ENCODE peak calls at places on chromosomes 1 and 21, in four cellular contexts. J is GM23338, O is foreskin fibroblast, C is NB4. E is an unnamed sample.

GRCh38 chr1:117541003-117541402 is 64.8 kb upstream of the TENT5C start:
- DNase-seq in C (peak; percentile 26), O (peak; percentile 49), J (no peak), E (no peak)

GRCh38 chr1:214107322-214108096 is 119.7 kb downstream of the PROX1 start:
- DNase-seq in J (peak; percentile 13), C (no peak), O (no peak), E (no peak)

GRCh38 chr1:69919922-69920273 is 285.5 kb downstream of the LRRC40 start:
- DNase-seq in O (no peak), C (no peak), J (no peak), E (no peak)

GRCh38 chr21:29386803-29387202 is 88.1 kb downstream of the BACH1 start:
- DNase-seq in O (no peak), J (no peak), C (no peak), E (no peak)

GRCh38 chr1:108053291-108054023 is 88.5 kb upstream of the VAV3 start:
- DNase-seq in O (peak; percentile 77), J (no peak), C (peak; percentile 18), E (no peak)

GRCh38 chr1:204900721-204901120 is 30.1 kb downstream of the NFASC start:
- DNase-seq in J (no peak), C (no peak), O (no peak), E (no peak)

GRCh38 chr1:92845908-92846307 is 14.1 kb downstream of the RPL5 start:
- DNase-seq in O (no peak), C (no peak), J (no peak), E (no peak)

GRCh38 chr1:56803561-56804156 is 15.5 kb downstream of the FYB2 start:
- DNase-seq in C (peak; percentile 27), J (peak; percentile 85), O (peak; percentile 51), E (no peak)

GRCh38 chr1:168110896-168111545 is 25.7 kb downstream of the GPR161 start:
- DNase-seq in O (no peak), C (no peak), J (peak; percentile 69), E (no peak)

GRCh38 chr1:236654511-236654910 is 31.8 kb upstream of the ACTN2 start:
- DNase-seq in O (no peak), J (no peak), C (no peak), E (no peak)

GRCh38 chr1:50289495-50289894 is 133.7 kb downstream of the DMRTA2 start:
- DNase-seq in C (no peak), J (no peak), O (no peak), E (no peak)

GRCh38 chr1:174407705-174408104 is 40.1 kb upstream of the GPR52 start:
- DNase-seq in O (peak; percentile 78), C (no peak), J (no peak), E (no peak)

GRCh38 chr1:1084372-1085170 is 10.5 kb upstream of the RNF223 start:
- DNase-seq in O (no peak), C (no peak), J (no peak), E (no peak)

GRCh38 chr1:197173571-197174482 is 27.4 kb upstream of the ASPM start:
- DNase-seq in O (peak; percentile 82), C (peak; percentile 38), J (no peak), E (no peak)

GRCh38 chr1:200302893-200303250 is 107.0 kb downstream of the ZNF281 start:
- DNase-seq in O (peak; percentile 59), C (no peak), J (peak; percentile 50), E (no peak)

GRCh38 chr1:164559342-164560070 is 522 bp downstream of the PBX1 start:
- DNase-seq in O (peak; percentile 54), J (peak; percentile 65), C (no peak), E (peak; percentile 40)

GRCh38 chr1:64675718-64676345 is 69.0 kb upstream of the RAVER2 start:
- DNase-seq in J (peak; percentile 51), C (peak; percentile 6), O (peak; percentile 57), E (no peak)

GRCh38 chr1:26163684-26164035 is 4.8 kb downstream of the FAM110D start:
- DNase-seq in O (no peak), C (no peak), J (no peak), E (no peak)

GRCh38 chr1:186953876-186954275 is 125.1 kb downstream of the PLA2G4A start:
- DNase-seq in C (no peak), J (no peak), O (no peak), E (no peak)

GRCh38 chr1:154552036-154552435 is 6.4 kb downstream of the UBE2Q1 start:
- DNase-seq in C (no peak), J (no peak), O (no peak), E (no peak)

GRCh38 chr1:198888379-198888778 is 249.5 kb downstream of the PTPRC start:
- DNase-seq in C (no peak), J (no peak), O (no peak), E (no peak)

GRCh38 chr1:15189692-15190321 is 36.3 kb downstream of the TMEM51 start:
- DNase-seq in J (no peak), C (no peak), O (no peak), E (no peak)

GRCh38 chr1:179881642-179882252 is 338 bp upstream of the TOR1AIP1 start:
- DNase-seq in J (peak; percentile 83), C (peak; percentile 88), O (peak; percentile 96), E (peak; percentile 81)

GRCh38 chr1:231564373-231564772 is 35.9 kb downstream of the TSNAX start:
- DNase-seq in J (no peak), C (no peak), O (no peak), E (no peak)

GRCh38 chr1:70353641-70354331 is 736 bp downstream of the ANKRD13C start:
- DNase-seq in J (peak; percentile 41), O (peak; percentile 73), C (peak; percentile 58), E (peak; percentile 77)

GRCh38 chr1:212614398-212615091 is 6.0 kb downstream of the ATF3 start:
- DNase-seq in O (no peak), C (peak; percentile 26), J (no peak), E (no peak)

GRCh38 chr1:93595266-93595665 is 86.4 kb downstream of the BCAR3 start:
- DNase-seq in J (no peak), C (no peak), O (peak; percentile 75), E (no peak)

GRCh38 chr1:52741259-52741658 is 15.0 kb downstream of the ZYG11B start:
- DNase-seq in O (no peak), J (no peak), C (no peak), E (no peak)

GRCh38 chr21:46570119-46570518 is 34.8 kb downstream of the S100B start:
- DNase-seq in J (no peak), O (no peak), C (no peak), E (no peak)

GRCh38 chr1:38724160-38725131 is 135.1 kb downstream of the RRAGC start:
- DNase-seq in C (no peak), O (no peak), J (no peak), E (no peak)

GRCh38 chr1:5721634-5722215 is 270.5 kb downstream of the NPHP4 start:
- DNase-seq in J (no peak), O (no peak), C (no peak), E (no peak)

GRCh38 chr1:30727796-30728195 is 4.4 kb upstream of the MATN1 start:
- DNase-seq in C (no peak), O (peak; percentile 61), J (no peak), E (peak; percentile 18)

GRCh38 chr1:218837051-218837450 is 336.6 kb upstream of the LYPLAL1 start:
- DNase-seq in C (no peak), O (peak; percentile 44), J (no peak), E (no peak)

GRCh38 chr21:34020934-34021553 is 52.3 kb upstream of the MRPS6 start:
- DNase-seq in J (no peak), O (no peak), C (peak; percentile 23), E (no peak)

GRCh38 chr1:167627865-167628641 is 2.0 kb upstream of the RCSD1 start:
- DNase-seq in C (peak; percentile 96), J (no peak), O (no peak), E (no peak)

GRCh38 chr1:67646145-67647035 is 38.6 kb upstream of the GADD45A start:
- DNase-seq in O (peak; percentile 40), C (peak; percentile 6), J (no peak), E (peak; percentile 61)

GRCh38 chr1:95286479-95286878 is 52.5 kb downstream of the RWDD3 start:
- DNase-seq in C (no peak), J (no peak), O (no peak), E (no peak)

GRCh38 chr1:95284420-95284819 is 50.4 kb downstream of the RWDD3 start:
- DNase-seq in J (no peak), C (no peak), O (no peak), E (no peak)

GRCh38 chr1:95287825-95288224 is 53.8 kb downstream of the RWDD3 start:
- DNase-seq in C (no peak), O (no peak), J (no peak), E (no peak)

GRCh38 chr1:95282496-95282850 is 48.5 kb downstream of the RWDD3 start:
- DNase-seq in C (no peak), J (no peak), O (no peak), E (no peak)

GRCh38 chr1:95287078-95287477 is 53.1 kb downstream of the RWDD3 start:
- DNase-seq in J (peak; percentile 23), O (no peak), C (peak; percentile 2), E (no peak)
- TF ChIP-seq CTCF in J (peak; percentile 54), O (no peak), C (no peak), E (no peak)

GRCh38 chr1:10032287-10032589 is 520 bp upstream of the UBE4B start:
- DNase-seq in J (no peak), O (no peak), C (no peak), E (no peak)

GRCh38 chr1:10032590-10033358 is at the start of gene UBE4B:
- DNase-seq in C (peak; percentile 98), J (peak; percentile 99), O (peak; percentile 100), E (peak; percentile 94)

GRCh38 chr1:10031461-10031860 is 1.3 kb upstream of the UBE4B start:
- DNase-seq in J (no peak), O (peak; percentile 34), C (no peak), E (no peak)

DNA sequence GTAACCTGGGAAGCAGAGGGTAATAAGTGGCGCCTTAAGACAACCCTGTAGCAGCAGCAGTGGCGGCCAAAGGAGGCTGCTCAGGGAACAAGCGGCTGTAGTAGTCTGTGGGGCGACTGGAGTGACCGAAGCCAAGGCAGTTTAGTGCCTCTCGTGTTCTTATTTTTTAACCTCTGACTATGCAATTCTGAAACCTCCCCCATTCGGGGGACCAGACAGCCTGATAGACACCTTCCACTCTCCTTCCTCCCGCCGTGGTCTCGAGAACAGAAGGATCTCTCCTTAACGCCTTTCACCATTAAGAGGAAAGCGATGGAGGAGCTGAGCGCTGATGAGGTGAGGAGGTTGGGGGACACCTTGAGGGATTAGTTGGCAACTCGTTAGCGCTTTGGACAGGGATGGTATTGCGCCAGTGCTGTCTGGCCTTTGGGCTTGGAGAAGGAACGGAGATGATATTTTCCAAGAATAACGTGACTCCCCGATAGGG is 644 bp downstream of the UBE4B start:
- DNase-seq in O (peak; percentile 59), J (peak; percentile 57), C (peak; percentile 58), E (no peak)
- TF ChIP-seq CTCF in O (no peak), J (no peak), C (no peak), E (peak; percentile 4)

GRCh38 chr1:18342744-18343143 is 138.0 kb upstream of the KLHDC7A start:
- DNase-seq in J (no peak), C (no peak), O (no peak), E (no peak)

GRCh38 chr1:18341291-18342058 is 139.3 kb upstream of the KLHDC7A start:
- DNase-seq in O (no peak), C (no peak), J (no peak), E (no peak)

GRCh38 chr1:18343646-18344045 is 137.1 kb upstream of the KLHDC7A start:
- DNase-seq in J (no peak), O (no peak), C (no peak), E (no peak)

GRCh38 chr1:18347559-18347958 is 133.2 kb upstream of the KLHDC7A start:
- DNase-seq in C (peak; percentile 10), O (no peak), J (no peak), E (no peak)

GRCh38 chr1:18344755-18345154 is 136.0 kb upstream of the KLHDC7A start:
- DNase-seq in J (no peak), C (no peak), O (no peak), E (no peak)
- TF ChIP-seq CTCF in J (no peak), C (no peak), O (no peak), E (no peak)

GRCh38 chr1:230272557-230272956 is 153.6 kb downstream of the PGBD5 start:
- DNase-seq in J (no peak), O (no peak), C (no peak), E (no peak)
- TF ChIP-seq CTCF in J (no peak), O (no peak), C (no peak), E (no peak)

E was measured in astrocyte of the cerebellum.